ENCODE peak calls at places on chromosomes 12 and 14, in five cellular contexts. F is sigmoid colon; C is CD8-positive, alpha-beta T cell; M is IMR-90; Z is tibial nerve. R is an unnamed sample.

GRCh38 chr12:56324196-56324595 is 8.4 kb upstream of the CNPY2 start:
- DNase-seq in Z (no peak), M (no peak), C (no peak), F (no peak), R (no peak)

GRCh38 chr12:88448337-88448944 is 131.8 kb downstream of the KITLG start:
- DNase-seq in Z (no peak), F (no peak), M (no peak), C (no peak), R (no peak)

GRCh38 chr12:25500651-25501050 is 52.4 kb downstream of the LMNTD1 start:
- DNase-seq in Z (no peak), M (no peak), F (no peak), C (no peak), R (no peak)

GRCh38 chr12:39236994-39237393 is 205.9 kb downstream of the KIF21A start:
- DNase-seq in F (no peak), M (no peak), Z (no peak), C (no peak), R (no peak)

GRCh38 chr12:38961044-38961443 is 55.7 kb upstream of the CPNE8 start:
- DNase-seq in M (no peak), Z (no peak), F (no peak), C (no peak), R (no peak)

GRCh38 chr12:105483691-105484090 is 153.2 kb downstream of the C12orf75 start:
- DNase-seq in F (no peak), Z (no peak), C (no peak), M (no peak), R (no peak)

GRCh38 chr12:29737616-29738015 is 46.1 kb downstream of the TMTC1 start:
- DNase-seq in Z (no peak), F (no peak), M (no peak), C (no peak), R (no peak)

GRCh38 chr14:55077691-55078151 is 26.3 kb downstream of the MAPK1IP1L start:
- DNase-seq in F (no peak), Z (no peak), M (peak; percentile 32), C (no peak), R (no peak)

GRCh38 chr12:110436231-110436630 is 13.9 kb downstream of the ARPC3 start:
- DNase-seq in C (no peak), M (peak; percentile 64), F (no peak), Z (no peak), R (no peak)

GRCh38 chr12:64450711-64451486 is 1.0 kb upstream of the TBK1 start:
- DNase-seq in C (no peak), Z (no peak), M (peak; percentile 19), F (no peak), R (no peak)

GRCh38 chr14:68243441-68244010 is 423.9 kb downstream of the RAD51B start:
- DNase-seq in Z (no peak), F (no peak), C (no peak), M (no peak), R (no peak)

GRCh38 chr12:65015850-65016249 is 105.3 kb downstream of the WIF1 start:
- DNase-seq in M (no peak), F (no peak), Z (no peak), C (no peak), R (no peak)

GRCh38 chr14:25836647-25837046 is 761.2 kb downstream of the NOVA1 start:
- DNase-seq in Z (no peak), F (no peak), C (no peak), M (no peak), R (no peak)

GRCh38 chr12:78470354-78471195 is 394.0 kb upstream of the SYT1 start:
- DNase-seq in M (peak; percentile 60), F (no peak), Z (peak; percentile 40), C (no peak), R (no peak)

GRCh38 chr14:77926942-77927341 is 127.0 kb downstream of the ADCK1 start:
- DNase-seq in Z (no peak), M (no peak), C (no peak), F (no peak), R (no peak)

GRCh38 chr12:58833844-58834243 is 86.5 kb downstream of the LRIG3 start:
- DNase-seq in Z (no peak), C (no peak), F (no peak), M (no peak), R (no peak)

GRCh38 chr12:133165776-133166175 is 15.5 kb upstream of the ZNF268 start:
- DNase-seq in Z (no peak), C (no peak), M (no peak), F (no peak), R (no peak)

GRCh38 chr12:117662620-117663395 is 301.4 kb upstream of the NOS1 start:
- DNase-seq in M (no peak), F (no peak), Z (no peak), C (no peak), R (no peak)

GRCh38 chr14:80055226-80055625 is 156.1 kb downstream of the DIO2 start:
- DNase-seq in F (no peak), M (peak; percentile 28), C (no peak), Z (no peak), R (no peak)

GRCh38 chr12:92294676-92295440 is 149.2 kb upstream of the BTG1 start:
- DNase-seq in Z (no peak), M (peak; percentile 89), C (no peak), F (no peak), R (no peak)

DNA sequence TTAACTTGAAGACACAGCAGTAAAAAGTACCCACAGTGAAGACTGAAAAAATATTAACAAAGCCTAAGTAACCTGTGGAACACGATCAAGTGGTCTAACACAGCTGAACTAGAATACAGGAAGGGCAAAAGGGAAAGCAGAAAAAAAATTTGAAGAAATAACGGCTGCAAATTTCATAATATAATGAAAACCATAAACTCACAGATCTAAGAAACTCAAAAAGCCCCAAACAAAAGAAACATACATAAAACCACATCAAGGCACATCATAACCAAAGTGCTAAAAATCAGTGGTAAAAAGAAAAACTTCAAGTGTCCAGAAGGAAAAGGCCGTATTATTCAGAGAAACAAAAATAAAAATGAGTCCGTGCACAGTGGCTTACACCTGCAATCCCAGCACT is 30.9 kb downstream of the SPPL3 start:
- DNase-seq in M (no peak), Z (no peak), C (no peak), F (no peak), R (no peak)
- H3K4me1 ChIP-seq in M (peaks cover 1% of the 10 kb centered on the region), Z (peaks cover 12% of the 10 kb centered on the region), C (peaks cover 21% of the 10 kb centered on the region), F (no peaks in the 10 kb centered on the region), R (peaks cover 7% of the 10 kb centered on the region)

GRCh38 chr12:6469092-6469491 is 1.4 kb downstream of the VAMP1 start:
- DNase-seq in M (no peak), Z (no peak), C (no peak), F (no peak), R (no peak)

GRCh38 chr12:6468283-6468575 is 2.2 kb downstream of the VAMP1 start:
- DNase-seq in Z (no peak), C (no peak), M (peak; percentile 62), F (no peak), R (no peak)

GRCh38 chr12:6470375-6471163 is at the start of gene VAMP1:
- DNase-seq in F (peak; percentile 99), Z (peak; percentile 97), C (peak; percentile 98), M (peak; percentile 96), R (peak; percentile 93)

GRCh38 chr12:6471992-6472366 is 1.5 kb upstream of the VAMP1 start:
- DNase-seq in Z (no peak), F (no peak), M (no peak), C (no peak), R (no peak)

DNA sequence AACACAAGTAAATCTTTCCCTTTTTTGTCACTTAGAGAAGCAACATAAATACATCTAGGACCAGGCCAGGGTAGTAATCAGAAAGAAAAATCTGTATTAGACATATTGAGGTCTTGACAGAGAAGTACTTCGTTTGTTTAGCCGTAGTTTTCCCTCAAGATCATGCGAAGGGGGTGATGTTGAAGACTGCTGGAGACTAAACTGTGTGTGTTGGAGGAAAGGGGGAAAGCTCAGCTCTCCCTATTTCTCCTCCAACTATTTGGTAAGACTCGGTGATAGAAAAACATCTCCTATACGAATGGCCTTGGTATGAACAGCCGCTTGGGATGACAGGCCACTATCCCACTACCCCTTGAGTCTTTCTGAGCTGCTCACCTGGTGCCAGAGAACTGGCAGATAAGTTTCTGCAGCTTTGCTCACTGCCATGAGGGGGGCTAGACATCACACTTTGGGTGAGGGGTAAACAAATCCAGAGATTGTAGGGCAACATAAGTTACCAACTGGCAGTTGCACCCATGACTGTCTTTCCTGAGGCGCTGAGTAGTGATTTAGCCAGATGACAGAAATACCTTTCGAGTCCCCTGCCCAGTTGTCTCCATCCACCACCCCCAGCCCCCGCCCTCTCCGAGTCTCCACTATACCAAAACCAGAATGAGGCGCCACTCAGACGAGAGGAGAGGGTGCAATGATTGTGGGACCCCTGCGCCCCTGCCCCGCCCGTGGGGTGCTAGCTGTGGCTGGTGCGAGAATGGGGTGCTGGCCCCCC is 685 bp downstream of the VAMP1 start:
- DNase-seq in M (no peak), Z (no peak), F (no peak), C (no peak), R (no peak)
- TF ChIP-seq CTCF in M (no peak), Z (no peak), F (no peak), C (no peak), R (no peak)

GRCh38 chr14:50929506-50929905 is 14.8 kb downstream of the PYGL start:
- DNase-seq in Z (no peak), F (no peak), M (no peak), C (no peak), R (no peak)

GRCh38 chr14:50926851-50927386 is 17.4 kb downstream of the PYGL start:
- DNase-seq in M (no peak), Z (peak; percentile 15), C (no peak), F (no peak), R (no peak)

GRCh38 chr14:50924236-50924635 is 20.0 kb downstream of the PYGL start:
- DNase-seq in Z (no peak), F (no peak), M (no peak), C (no peak), R (no peak)

GRCh38 chr14:50924848-50925247 is 19.4 kb downstream of the PYGL start:
- DNase-seq in F (no peak), M (no peak), C (no peak), Z (no peak), R (no peak)

DNA sequence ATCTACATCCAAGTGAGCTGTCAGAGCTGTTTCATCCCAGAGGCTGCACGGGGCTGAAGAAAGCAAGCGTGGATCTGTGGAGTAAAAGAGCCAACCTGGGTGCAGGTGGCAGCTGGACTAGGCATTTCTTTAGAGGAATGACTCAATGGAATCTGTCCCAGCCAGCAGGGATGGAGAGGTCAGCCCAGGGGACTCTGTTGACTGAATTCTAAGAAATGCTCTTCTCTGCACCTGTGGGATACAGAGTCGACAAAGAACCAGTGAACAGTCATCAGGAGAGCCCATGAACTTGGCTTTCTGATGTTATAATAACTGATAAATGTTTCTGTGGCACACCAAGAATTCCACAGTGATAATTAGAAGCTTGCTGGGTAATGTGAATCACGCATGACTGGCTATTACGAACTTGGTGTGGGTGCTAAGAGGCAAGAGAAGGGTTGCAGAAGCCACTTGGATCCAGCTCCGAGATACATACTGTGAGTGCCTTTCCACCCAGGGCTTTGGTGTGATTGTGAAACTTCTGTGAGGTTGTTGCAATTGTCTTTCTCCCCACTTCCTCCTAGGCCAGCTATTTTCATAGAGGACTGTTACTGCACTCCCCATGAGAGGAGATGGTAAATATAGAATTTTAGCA is 16.2 kb downstream of the PYGL start:
- DNase-seq in M (peak; percentile 85), F (no peak), Z (peak; percentile 34), C (no peak), R (peak; percentile 13)
- H3K4me1 ChIP-seq in M (peaks cover 3% of the 10 kb centered on the region), F (no peaks in the 10 kb centered on the region), Z (no peaks in the 10 kb centered on the region), C (no peaks in the 10 kb centered on the region), R (no peaks in the 10 kb centered on the region)

DNA sequence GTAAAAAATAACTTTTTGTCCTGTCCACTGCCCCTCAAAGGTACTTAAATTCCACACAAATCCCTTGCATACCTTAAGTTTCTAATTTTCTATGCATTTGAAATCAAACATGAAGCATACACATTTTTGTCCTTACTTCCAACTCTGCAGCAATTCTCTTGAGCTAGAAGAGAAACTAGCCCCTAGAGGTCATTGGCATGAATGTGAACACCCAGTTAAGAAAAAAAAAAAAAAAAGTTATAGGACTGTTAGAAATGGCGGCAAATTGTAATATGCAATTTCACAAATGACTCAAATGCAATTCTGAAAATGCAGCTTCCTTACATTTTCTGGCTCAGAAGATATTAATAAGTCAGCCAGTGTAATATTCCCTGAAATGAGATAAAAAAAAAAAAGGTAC is 4.6 kb upstream of the ESR2 start:
- DNase-seq in F (no peak), M (no peak), Z (no peak), C (no peak), R (no peak)
- TF ChIP-seq CTCF in F (no peak), M (no peak), Z (no peak), C (no peak), R (no peak)

R was measured in thoracic aorta.